ENCODE peak calls at places on chromosomes 13 and 19, in eight cellular contexts. P is Calu3, C is cardiac fibroblast, Q is tibial nerve, A is ovary, I is SK-N-SH, O is fibroblast of lung, L is brain microvascular endothelial cell. N is an unnamed sample.

GRCh38 chr13:38024431-38024830 is 154.9 kb upstream of the TRPC4 start:
- DNase-seq in L (peak), Q (no peak), C (no peak), A (no peak), I (no peak), O (no peak), P (no peak), N (no peak)

GRCh38 chr13:74929436-74929835 is 552.5 kb downstream of the TBC1D4 start:
- DNase-seq in L (no peak), P (no peak), O (peak), A (no peak), I (no peak), Q (no peak), C (peak), N (no peak)

GRCh38 chr13:25001807-25002206 is 94.1 kb upstream of the PABPC3 start:
- DNase-seq in I (no peak), P (no peak), L (no peak), Q (no peak), O (no peak), A (no peak), C (no peak), N (no peak)

GRCh38 chr13:105597573-105597972 is 937.9 kb downstream of the EFNB2 start:
- DNase-seq in A (no peak), I (no peak), O (no peak), C (no peak), P (no peak), L (no peak), Q (no peak), N (no peak)

GRCh38 chr19:15199652-15200574 is 882 bp downstream of the NOTCH3 start:
- DNase-seq in L (no peak), C (peak), A (no peak), I (peak), P (peak), Q (no peak), O (no peak), N (peak)

GRCh38 chr13:32737679-32738078 is 151.4 kb downstream of the PDS5B start:
- DNase-seq in I (no peak), O (peak), Q (no peak), C (no peak), L (no peak), A (no peak), P (no peak), N (no peak)

GRCh38 chr13:102236830-102237621 is 164.8 kb downstream of the FGF14 start:
- DNase-seq in C (no peak), A (no peak), P (no peak), I (no peak), L (no peak), Q (no peak), O (no peak), N (no peak)

GRCh38 chr13:50760751-50761150 is 82.7 kb downstream of the DLEU7 start:
- DNase-seq in I (no peak), L (no peak), A (no peak), C (no peak), P (no peak), Q (no peak), O (no peak), N (no peak)

GRCh38 chr13:112434937-112435523 is 58.9 kb downstream of the SPACA7 start:
- DNase-seq in Q (no peak), L (no peak), P (no peak), O (no peak), C (no peak), I (no peak), A (no peak), N (no peak)
- TF ChIP-seq CTCF in Q (no peak), L (no peak), P (no peak), O (no peak), C (no peak), I (no peak), A (no peak), N (no peak)

GRCh38 chr19:10395436-10395835 is 7.9 kb downstream of the CDC37 start:
- DNase-seq in C (no peak), I (no peak), A (no peak), P (no peak), L (no peak), O (no peak), Q (no peak), N (no peak)
- TF ChIP-seq CTCF in C (no peak), I (no peak), A (no peak), P (no peak), L (no peak), O (no peak), Q (no peak), N (no peak)

DNA sequence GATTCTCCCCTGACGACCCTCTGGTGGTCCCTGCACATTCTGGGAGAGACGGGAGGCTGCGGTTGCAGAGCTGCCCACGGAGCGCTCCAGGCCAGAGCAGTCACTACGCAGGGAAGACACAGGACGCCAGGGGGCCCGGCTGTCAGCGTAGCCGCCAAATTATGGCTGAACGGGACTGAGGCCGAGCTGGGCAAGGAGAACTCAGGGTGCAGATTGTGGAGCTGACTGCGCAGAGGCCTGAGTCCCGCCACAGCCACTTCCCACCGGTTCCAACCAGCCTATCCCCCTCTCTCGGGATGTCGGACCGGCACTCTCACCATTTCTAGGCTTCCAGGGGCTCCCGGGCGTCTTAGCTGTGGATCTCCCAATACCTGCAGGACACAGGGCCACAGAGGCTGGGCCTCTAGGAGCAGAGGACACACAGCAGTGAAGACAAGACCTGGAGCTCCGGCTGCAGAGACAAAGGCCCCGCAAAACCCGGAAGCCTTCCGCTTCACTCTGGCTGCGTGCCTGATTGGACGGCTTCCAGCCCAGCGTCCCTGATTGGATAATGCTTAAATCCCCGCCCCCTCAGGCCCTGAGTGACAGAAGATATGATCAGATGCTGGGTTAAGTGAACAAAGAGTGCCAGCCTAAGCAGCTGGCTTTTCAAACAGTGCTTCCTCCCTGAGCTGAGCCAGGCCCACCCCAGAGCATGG is at the start of gene ZNF737:
- DNase-seq in L (peak), C (peak), P (peak), O (peak), A (peak), Q (peak), I (peak), N (peak)
- TF ChIP-seq CTCF in L (peak), C (peak), P (no peak), O (peak), A (peak), Q (peak), I (peak), N (peak)

GRCh38 chr13:91464336-91464735 is 65.9 kb downstream of the GPC5 start:
- DNase-seq in A (no peak), I (no peak), P (no peak), C (no peak), Q (no peak), L (no peak), O (no peak), N (no peak)

GRCh38 chr13:91456837-91457236 is 58.4 kb downstream of the GPC5 start:
- DNase-seq in O (no peak), C (no peak), A (no peak), Q (no peak), I (no peak), P (no peak), L (no peak), N (no peak)

GRCh38 chr13:91454666-91455065 is 56.2 kb downstream of the GPC5 start:
- DNase-seq in Q (no peak), A (no peak), P (no peak), O (no peak), I (no peak), C (no peak), L (no peak), N (no peak)

DNA sequence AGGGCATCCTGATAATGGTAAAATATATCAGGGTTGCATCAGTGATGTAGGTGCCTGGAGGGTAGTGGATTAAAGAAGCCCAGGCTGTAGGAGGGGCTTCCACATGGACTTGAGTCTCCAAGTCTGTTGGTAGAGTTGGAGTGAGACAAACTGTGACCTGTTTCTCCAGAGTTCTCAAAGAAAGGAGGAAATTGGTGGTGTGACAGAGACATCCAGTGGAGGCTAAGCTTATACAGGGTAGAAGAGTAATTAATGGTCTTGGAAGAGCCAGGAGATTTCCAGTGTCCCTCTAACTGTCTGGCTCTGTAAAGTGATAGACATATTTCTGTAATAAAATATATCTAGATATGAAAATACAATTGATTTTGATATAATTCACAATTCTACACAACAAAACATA is 61.1 kb downstream of the GPC5 start:
- DNase-seq in Q (no peak), A (no peak), I (no peak), P (no peak), C (no peak), L (no peak), O (no peak), N (no peak)
- TF ChIP-seq CTCF in Q (no peak), A (no peak), I (no peak), P (no peak), C (no peak), L (no peak), O (no peak), N (no peak)

GRCh38 chr19:35744688-35745327 is 410 bp downstream of the U2AF1L4 start:
- DNase-seq in C (peak), I (peak), O (peak), L (peak), P (peak), A (peak), Q (peak), N (peak)
- TF ChIP-seq CTCF in C (peak), I (peak), O (peak), L (peak), P (peak), A (peak), Q (peak), N (peak)

GRCh38 chr19:54190503-54190941 is 586 bp upstream of the TSEN34 start:
- DNase-seq in O (peak), I (peak), C (peak), A (peak), P (peak), Q (peak), L (peak), N (peak)
- TF ChIP-seq CTCF in O (no peak), I (no peak), C (no peak), A (no peak), P (no peak), Q (no peak), L (no peak), N (no peak)

GRCh38 chr13:84571264-84571663 is 689.0 kb upstream of the SLITRK1 start:
- DNase-seq in L (no peak), I (no peak), Q (no peak), O (no peak), A (no peak), P (no peak), C (no peak), N (no peak)
- TF ChIP-seq CTCF in L (peak), I (peak), Q (no peak), O (no peak), A (no peak), P (no peak), C (no peak), N (no peak)

DNA sequence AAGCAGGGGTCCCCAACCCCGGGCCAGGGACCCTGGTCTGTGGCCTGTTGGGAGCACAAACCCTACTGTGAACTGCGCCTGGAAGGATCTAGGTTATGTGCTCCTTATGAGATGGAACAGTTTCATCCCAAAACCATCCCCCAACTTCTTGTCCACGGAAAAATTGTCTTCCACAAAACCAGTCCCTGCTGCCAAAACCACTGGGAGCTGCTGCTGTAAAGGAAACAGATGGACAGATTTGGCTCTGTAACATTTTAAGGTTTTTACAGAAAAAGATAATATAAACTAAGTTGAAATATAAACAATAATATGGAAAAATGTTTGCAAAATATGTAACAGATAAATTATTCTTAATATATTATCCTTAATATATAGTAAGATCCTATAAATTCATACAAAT is 73.7 kb downstream of the COG6 start:
- DNase-seq in I (no peak), P (no peak), Q (no peak), C (peak), A (no peak), O (peak), L (no peak), N (no peak)
- TF ChIP-seq CTCF in I (no peak), P (no peak), Q (no peak), C (no peak), A (no peak), O (no peak), L (no peak), N (no peak)

GRCh38 chr19:49113762-49114629 is at the start of gene LIN7B:
- DNase-seq in O (peak), C (peak), P (peak), I (peak), Q (no peak), A (peak), L (peak), N (no peak)

GRCh38 chr19:49117677-49118564 is 1.0 kb downstream of the C19orf73 start:
- DNase-seq in I (peak), C (no peak), A (no peak), L (no peak), P (no peak), O (no peak), Q (no peak), N (no peak)

GRCh38 chr19:49118565-49119410 is at the start of gene C19orf73:
- DNase-seq in O (peak), L (peak), C (peak), I (peak), P (peak), A (peak), Q (peak), N (peak)

GRCh38 chr19:49114630-49115363 is 627 bp downstream of the LIN7B start:
- DNase-seq in P (peak), Q (peak), I (peak), L (peak), A (peak), C (peak), O (peak), N (no peak)

GRCh38 chr19:49116544-49116943 is 2.4 kb downstream of the LIN7B start:
- DNase-seq in C (no peak), A (no peak), L (no peak), Q (peak), P (no peak), O (no peak), I (no peak), N (no peak)
- TF ChIP-seq CTCF in C (no peak), A (no peak), L (no peak), Q (no peak), P (no peak), O (no peak), I (no peak), N (no peak)

N was measured in type B pancreatic cell.